ENCODE peak calls at places on chromosomes 5 and 9, in seven cellular contexts. One of them, this sample, is unnamed.

GRCh38 chr9:134662143-134662876 is 20.7 kb downstream of the COL5A1 start:
- DNase-seq in HFFc6: peak; percentile 96
- DNase-seq in NCI-H1105: no peak
- DNase-seq in EH: peak; percentile 99
- DNase-seq in stimulated activated CD8-positive, alpha-beta memory T cell treated with anti-CD3 and anti-CD28 coated beads, Interleukin-12 subunit alpha, Interleukin-12 subunit beta, amount 100 ng/mL, for 1 hour: no peak
- DNase-seq in lower lobe of right lung: peak; percentile 48
- DNase-seq in cardiac septum: peak; percentile 87
- DNase-seq in this sample: peak; percentile 98

GRCh38 chr5:6861667-6862066 is 148.4 kb downstream of the TENT4A start:
- DNase-seq in HFFc6: no peak
- DNase-seq in NCI-H1105: no peak
- DNase-seq in EH: no peak
- DNase-seq in stimulated activated CD8-positive, alpha-beta memory T cell treated with anti-CD3 and anti-CD28 coated beads, Interleukin-12 subunit alpha, Interleukin-12 subunit beta, amount 100 ng/mL, for 1 hour: no peak
- DNase-seq in lower lobe of right lung: no peak
- DNase-seq in cardiac septum: no peak
- DNase-seq in this sample: no peak

GRCh38 chr5:8136271-8136670 is 267.3 kb downstream of the MTRR start:
- DNase-seq in HFFc6: no peak
- DNase-seq in NCI-H1105: no peak
- DNase-seq in EH: no peak
- DNase-seq in stimulated activated CD8-positive, alpha-beta memory T cell treated with anti-CD3 and anti-CD28 coated beads, Interleukin-12 subunit alpha, Interleukin-12 subunit beta, amount 100 ng/mL, for 1 hour: no peak
- DNase-seq in lower lobe of right lung: no peak
- DNase-seq in cardiac septum: no peak
- DNase-seq in this sample: no peak

GRCh38 chr5:81014348-81014747 is 54.2 kb downstream of the RASGRF2 start:
- DNase-seq in HFFc6: no peak
- DNase-seq in NCI-H1105: no peak
- DNase-seq in EH: no peak
- DNase-seq in stimulated activated CD8-positive, alpha-beta memory T cell treated with anti-CD3 and anti-CD28 coated beads, Interleukin-12 subunit alpha, Interleukin-12 subunit beta, amount 100 ng/mL, for 1 hour: no peak
- DNase-seq in lower lobe of right lung: no peak
- DNase-seq in cardiac septum: no peak
- DNase-seq in this sample: no peak

GRCh38 chr5:32903613-32904012 is 192.5 kb downstream of the NPR3 start:
- DNase-seq in HFFc6: no peak
- DNase-seq in NCI-H1105: no peak
- DNase-seq in EH: no peak
- DNase-seq in stimulated activated CD8-positive, alpha-beta memory T cell treated with anti-CD3 and anti-CD28 coated beads, Interleukin-12 subunit alpha, Interleukin-12 subunit beta, amount 100 ng/mL, for 1 hour: no peak
- DNase-seq in lower lobe of right lung: no peak
- DNase-seq in cardiac septum: no peak
- DNase-seq in this sample: no peak

GRCh38 chr9:86321373-86321772 is 32.8 kb downstream of the TUT7 start:
- DNase-seq in HFFc6: peak; percentile 94
- DNase-seq in NCI-H1105: no peak
- DNase-seq in EH: peak; percentile 97
- DNase-seq in stimulated activated CD8-positive, alpha-beta memory T cell treated with anti-CD3 and anti-CD28 coated beads, Interleukin-12 subunit alpha, Interleukin-12 subunit beta, amount 100 ng/mL, for 1 hour: no peak
- DNase-seq in lower lobe of right lung: no peak
- DNase-seq in cardiac septum: no peak
- DNase-seq in this sample: peak; percentile 33

GRCh38 chr5:10461904-10462542 is 20.3 kb downstream of the ROPN1L start:
- DNase-seq in HFFc6: no peak
- DNase-seq in NCI-H1105: no peak
- DNase-seq in EH: no peak
- DNase-seq in stimulated activated CD8-positive, alpha-beta memory T cell treated with anti-CD3 and anti-CD28 coated beads, Interleukin-12 subunit alpha, Interleukin-12 subunit beta, amount 100 ng/mL, for 1 hour: no peak
- DNase-seq in lower lobe of right lung: no peak
- DNase-seq in cardiac septum: no peak
- DNase-seq in this sample: no peak

GRCh38 chr5:35924950-35925722 is 13.3 kb downstream of the CAPSL start:
- DNase-seq in HFFc6: peak; percentile 61
- DNase-seq in NCI-H1105: peak; percentile 17
- DNase-seq in EH: peak; percentile 81
- DNase-seq in stimulated activated CD8-positive, alpha-beta memory T cell treated with anti-CD3 and anti-CD28 coated beads, Interleukin-12 subunit alpha, Interleukin-12 subunit beta, amount 100 ng/mL, for 1 hour: peak; percentile 75
- DNase-seq in lower lobe of right lung: peak; percentile 64
- DNase-seq in cardiac septum: no peak
- DNase-seq in this sample: peak; percentile 66